ENCODE peak calls at places on chromosomes 6 and 20, in ten cellular contexts. M is A549, O is vagina, T is foreskin fibroblast, H is uterus, F is IMR-90, I is endodermal cell, E is HFF-Myc, W is cardiac fibroblast, S is pancreas. Q is an unnamed sample.

GRCh38 chr6:41187924-41188886 is 12.7 kb downstream of the TREML2 start:
- DNase-seq in M (no peak), S (no peak), T (no peak), I (no peak), E (no peak), H (no peak), W (no peak), F (no peak), O (no peak), Q (no peak)

GRCh38 chr20:63520594-63520938 is at the start of gene PPDPF:
- DNase-seq in M (peak), E (no peak), H (peak), O (no peak), F (peak), W (peak), S (peak), I (no peak), T (peak), Q (no peak)

GRCh38 chr6:123380257-123380656 is 256.5 kb downstream of the TRDN start:
- DNase-seq in S (no peak), E (no peak), F (no peak), T (no peak), I (peak), O (no peak), H (no peak), M (peak), W (peak), Q (peak)

GRCh38 chr6:18025591-18025990 is 38.2 kb upstream of the KIF13A start:
- DNase-seq in M (no peak), T (peak), W (no peak), I (no peak), H (no peak), F (peak), E (no peak), O (no peak), S (no peak), Q (no peak)

GRCh38 chr6:41735427-41736206 is at the start of gene TFEB:
- DNase-seq in I (peak), M (peak), F (peak), H (peak), O (no peak), W (peak), T (peak), E (peak), S (peak), Q (peak)

GRCh38 chr6:87092435-87092834 is 2.5 kb downstream of the CGA start:
- DNase-seq in W (no peak), O (no peak), S (no peak), I (no peak), H (no peak), E (no peak), F (no peak), T (no peak), M (no peak), Q (no peak)

GRCh38 chr6:40788661-40789111 is 201.5 kb upstream of the LRFN2 start:
- DNase-seq in E (no peak), F (no peak), S (peak), O (no peak), M (no peak), I (no peak), H (no peak), T (peak), W (no peak), Q (no peak)

GRCh38 chr20:63057133-63058117 is 50.7 kb upstream of the BHLHE23 start:
- DNase-seq in E (no peak), I (no peak), T (peak), F (no peak), M (no peak), O (no peak), W (peak), H (no peak), S (no peak), Q (no peak)

GRCh38 chr6:665403-666267 is 8.7 kb upstream of the HUS1B start:
- DNase-seq in T (no peak), F (no peak), S (no peak), O (no peak), M (no peak), I (no peak), W (no peak), E (no peak), H (no peak), Q (no peak)

GRCh38 chr6:129469070-129469662 is 240.8 kb downstream of the ARHGAP18 start:
- DNase-seq in T (peak), M (no peak), H (no peak), S (no peak), F (no peak), O (no peak), W (peak), E (no peak), I (no peak), Q (no peak)

GRCh38 chr6:149492798-149493165 is 8.0 kb upstream of the ZC3H12D start:
- DNase-seq in M (no peak), O (no peak), W (no peak), S (no peak), T (no peak), H (no peak), E (no peak), F (no peak), I (no peak), Q (no peak)

GRCh38 chr6:125511809-125512341 is 210.1 kb upstream of the HDDC2 start:
- DNase-seq in S (peak), M (peak), T (peak), I (no peak), W (peak), F (no peak), E (peak), O (no peak), H (no peak), Q (peak)

GRCh38 chr20:309841-310644 is 12.7 kb downstream of the ZCCHC3 start:
- DNase-seq in E (peak), O (no peak), W (peak), I (peak), M (peak), T (peak), F (peak), S (peak), H (peak), Q (peak)

GRCh38 chr6:28515676-28516075 is at the start of gene GPX6:
- DNase-seq in S (no peak), T (no peak), I (no peak), F (no peak), W (no peak), E (no peak), M (no peak), O (no peak), H (no peak), Q (no peak)

GRCh38 chr6:99995916-99996315 is 1.9 kb upstream of the MCHR2 start:
- DNase-seq in O (no peak), W (no peak), T (no peak), S (no peak), I (no peak), F (no peak), M (no peak), H (no peak), E (no peak), Q (no peak)

GRCh38 chr6:158879180-158879579 is 60.0 kb upstream of the EZR start:
- DNase-seq in E (no peak), W (peak), I (no peak), T (peak), H (no peak), M (no peak), O (no peak), F (no peak), S (no peak), Q (peak)

GRCh38 chr6:134345780-134346179 is 27.9 kb upstream of the SGK1 start:
- DNase-seq in M (no peak), F (no peak), W (peak), T (no peak), I (no peak), O (no peak), H (no peak), E (no peak), S (no peak), Q (no peak)

GRCh38 chr20:51700809-51701285 is 67.3 kb downstream of the ATP9A start:
- DNase-seq in W (peak), F (peak), M (peak), H (no peak), E (no peak), T (peak), O (no peak), I (peak), S (peak), Q (no peak)

GRCh38 chr6:127582777-127583462 is 5.9 kb downstream of the C6orf58 start:
- DNase-seq in S (no peak), F (peak), O (no peak), I (no peak), W (peak), T (peak), M (peak), H (no peak), E (no peak), Q (no peak)

GRCh38 chr6:157861814-157862213 is 38.8 kb downstream of the SNX9 start:
- DNase-seq in W (peak), E (no peak), M (peak), H (no peak), O (no peak), I (no peak), S (no peak), T (peak), F (peak), Q (no peak)

GRCh38 chr20:33947709-33948295 is 45.9 kb upstream of the RALY start:
- DNase-seq in S (peak), E (peak), F (peak), I (peak), O (no peak), T (peak), M (peak), W (peak), H (no peak), Q (peak)

GRCh38 chr6:2763876-2764540 is 1.2 kb upstream of the WRNIP1 start:
- DNase-seq in I (no peak), H (no peak), E (no peak), S (peak), F (no peak), T (no peak), M (peak), O (no peak), W (no peak), Q (no peak)
- H3K4me3 ChIP-seq in I (peak), H (peak), E (peak), S (no peak), F (peak), T (peak), M (peak), O (peak), W (peak), Q (peak)

DNA sequence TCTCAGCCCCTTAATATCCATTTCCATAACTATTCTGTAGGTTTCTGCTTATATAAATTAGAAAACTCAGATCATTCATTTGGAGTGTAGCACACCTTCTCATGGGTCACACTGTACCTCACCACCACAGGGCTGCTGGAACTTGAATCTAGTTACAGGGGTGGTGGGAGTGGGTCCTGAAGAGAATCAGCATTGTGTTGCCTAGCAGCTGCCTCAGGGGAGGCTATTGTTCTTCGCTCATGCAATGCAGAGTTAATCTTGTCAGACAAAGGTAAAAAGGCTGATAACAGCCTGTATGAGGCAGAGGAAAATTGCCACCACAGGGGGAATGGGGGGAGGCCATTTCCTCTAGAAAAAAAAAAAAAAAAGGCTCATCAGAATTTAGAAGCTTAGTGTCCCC is 496.0 kb upstream of the ADGRB3 start:
- DNase-seq in E (no peak), F (no peak), H (no peak), W (no peak), O (no peak), M (no peak), T (no peak), S (no peak), I (peak), Q (no peak)
- TF ChIP-seq CTCF in E (no peak), F (no peak), H (no peak), W (no peak), O (no peak), M (no peak), T (no peak), S (no peak), I (no peak), Q (no peak)

DNA sequence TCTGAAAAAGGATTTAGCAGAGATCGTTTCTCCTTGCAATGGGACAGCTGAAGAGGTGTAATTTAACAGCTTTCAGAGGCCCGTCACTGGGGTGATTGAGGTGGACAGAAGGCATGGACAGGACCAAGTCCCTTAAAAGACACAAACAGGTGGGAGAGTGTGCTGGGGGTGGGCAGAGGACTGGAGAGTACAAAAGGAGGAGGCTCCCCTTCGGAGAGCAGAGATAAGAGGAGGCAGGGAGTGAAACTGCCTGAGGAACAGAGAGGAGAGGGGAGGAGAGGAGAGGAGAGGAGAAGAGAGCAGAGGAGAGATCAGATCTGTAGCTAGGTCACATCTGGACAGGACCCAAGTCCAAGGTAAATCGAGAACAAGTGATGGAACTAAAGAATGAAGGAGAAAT is 48.6 kb upstream of the PKHD1 start:
- DNase-seq in O (no peak), T (no peak), F (no peak), W (no peak), M (no peak), E (no peak), I (no peak), S (no peak), H (no peak), Q (no peak)
- H3K4me3 ChIP-seq in O (no peak), T (no peak), F (no peak), W (no peak), M (no peak), E (no peak), I (no peak), S (no peak), H (no peak), Q (no peak)

GRCh38 chr6:166115609-166116008 is 52.0 kb downstream of the TBXT start:
- DNase-seq in H (no peak), S (no peak), M (no peak), F (no peak), T (no peak), E (no peak), I (no peak), W (no peak), O (no peak), Q (no peak)

GRCh38 chr6:166109608-166110007 is 58.0 kb downstream of the TBXT start:
- DNase-seq in F (no peak), O (no peak), T (no peak), H (no peak), E (no peak), S (no peak), I (no peak), W (no peak), M (no peak), Q (no peak)

GRCh38 chr6:166112580-166112979 is 55.1 kb downstream of the TBXT start:
- DNase-seq in H (no peak), I (no peak), T (peak), M (peak), F (peak), W (peak), O (no peak), S (no peak), E (no peak), Q (no peak)
- TF ChIP-seq CTCF in H (no peak), I (no peak), T (no peak), M (no peak), F (no peak), W (no peak), O (no peak), S (no peak), E (no peak), Q (no peak)

GRCh38 chr6:51910846-51911245 is 176.6 kb downstream of the PKHD1 start:
- DNase-seq in S (no peak), H (no peak), W (no peak), T (no peak), E (no peak), I (no peak), O (no peak), M (no peak), F (no peak), Q (no peak)
- H3K4me3 ChIP-seq in S (no peak), H (no peak), W (no peak), T (no peak), E (no peak), I (no peak), O (no peak), M (no peak), F (no peak), Q (no peak)

GRCh38 chr6:143333749-143334520 is 116.6 kb downstream of the ADAT2 start:
- DNase-seq in E (no peak), I (no peak), M (no peak), O (no peak), F (no peak), W (no peak), H (no peak), T (no peak), S (no peak), Q (no peak)

GRCh38 chr6:143339223-143339622 is 111.3 kb downstream of the ADAT2 start:
- DNase-seq in H (no peak), W (no peak), O (no peak), I (no peak), E (no peak), M (peak), T (peak), S (no peak), F (no peak), Q (no peak)

GRCh38 chr6:143335865-143336264 is 114.6 kb downstream of the ADAT2 start:
- DNase-seq in F (no peak), W (no peak), I (no peak), M (no peak), T (no peak), H (no peak), S (no peak), O (no peak), E (no peak), Q (no peak)

GRCh38 chr6:143336446-143337152 is 113.9 kb downstream of the ADAT2 start:
- DNase-seq in F (peak), H (no peak), S (no peak), T (peak), O (no peak), I (no peak), E (peak), M (no peak), W (peak), Q (no peak)

DNA sequence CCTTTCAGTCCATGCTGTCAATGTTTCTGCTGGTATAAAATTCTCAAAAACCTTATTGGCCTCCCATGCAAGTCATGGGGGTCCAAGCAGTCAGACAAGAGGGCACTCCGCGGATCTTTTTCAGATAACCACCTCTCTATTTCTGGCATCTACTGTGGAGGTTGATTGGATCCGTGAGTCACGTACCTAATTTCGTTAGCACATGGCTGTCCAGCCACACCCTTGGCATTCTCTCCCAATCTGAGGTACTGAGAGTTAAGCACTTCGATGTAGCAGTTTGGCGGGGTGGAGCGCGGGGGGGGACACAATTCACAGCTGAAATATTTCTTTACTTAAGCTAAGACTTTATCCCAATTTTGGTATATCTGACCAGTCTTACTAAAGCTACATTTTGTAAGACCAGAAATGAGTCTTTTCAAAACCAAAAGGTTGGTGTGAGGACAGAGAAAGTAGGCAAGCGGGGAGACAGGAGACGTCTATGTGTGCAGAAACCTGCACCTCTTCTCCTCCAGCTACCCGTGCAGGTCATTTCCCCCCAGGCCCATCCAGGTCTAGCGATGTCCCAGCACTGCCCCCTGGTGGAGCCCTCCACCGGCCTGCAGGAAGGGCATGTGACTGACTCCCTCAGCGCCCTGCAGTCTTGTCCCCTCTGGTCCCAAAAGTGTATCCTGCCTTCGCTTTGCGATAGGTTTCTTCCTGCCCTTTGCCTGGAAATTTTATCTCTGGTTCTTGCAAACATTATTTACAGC is 113.1 kb downstream of the ADAT2 start:
- DNase-seq in T (peak), F (peak), W (peak), S (peak), O (no peak), M (peak), I (peak), H (no peak), E (no peak), Q (no peak)
- TF ChIP-seq CTCF in T (peak), F (peak), W (peak), S (no peak), O (no peak), M (peak), I (peak), H (no peak), E (peak), Q (peak)

DNA sequence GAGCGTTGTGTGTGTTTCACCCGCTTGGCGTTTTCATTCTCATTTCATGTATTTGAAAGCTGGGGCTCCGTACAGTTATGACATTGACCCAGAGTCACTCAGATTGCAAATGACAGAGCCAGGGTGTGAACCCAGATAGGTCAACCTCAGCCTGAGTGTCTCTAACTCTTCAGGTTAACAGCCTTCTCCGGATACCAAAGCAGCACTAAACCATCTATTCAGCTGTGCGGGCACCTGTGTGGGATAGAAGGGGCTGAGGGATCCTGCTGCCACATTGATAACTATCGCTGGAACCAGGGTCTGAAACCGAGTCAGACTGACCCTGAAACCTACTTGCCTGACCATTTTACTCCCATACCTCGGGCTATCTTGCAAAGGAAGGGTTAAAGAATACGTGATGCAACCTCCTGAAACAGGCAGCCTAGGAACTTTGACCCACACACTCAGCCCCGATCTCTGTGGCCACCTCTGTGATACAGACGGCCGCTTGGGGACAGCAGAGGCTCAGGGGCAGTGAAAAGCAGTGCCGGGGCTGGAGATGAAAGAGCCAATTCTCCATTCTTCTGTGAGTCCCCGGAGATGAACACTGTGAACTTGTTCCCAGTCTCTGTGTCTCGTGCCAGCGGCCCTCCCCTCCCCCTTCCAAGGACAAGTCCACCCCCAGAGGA is 233.5 kb upstream of the QKI start:
- DNase-seq in T (peak), F (no peak), S (peak), M (peak), I (peak), E (no peak), O (no peak), H (peak), W (peak), Q (no peak)
- H3K4me3 ChIP-seq in T (no peak), F (no peak), S (no peak), M (no peak), I (no peak), E (no peak), O (no peak), H (no peak), W (no peak), Q (no peak)

GRCh38 chr6:23659125-23659524 is 466.9 kb upstream of the NRSN1 start:
- DNase-seq in H (no peak), M (peak), W (peak), I (peak), F (peak), O (no peak), T (peak), S (no peak), E (no peak), Q (no peak)
- TF ChIP-seq CTCF in H (peak), M (no peak), W (no peak), I (peak), F (peak), O (no peak), T (no peak), S (peak), E (no peak), Q (peak)

GRCh38 chr20:49288250-49288751 is 10.4 kb upstream of the ZNFX1 start:
- DNase-seq in W (no peak), S (no peak), I (peak), M (no peak), E (no peak), T (no peak), F (no peak), O (no peak), H (no peak), Q (no peak)

GRCh38 chr20:49285233-49285668 is 7.4 kb upstream of the ZNFX1 start:
- DNase-seq in S (no peak), T (peak), O (no peak), E (no peak), H (no peak), I (peak), W (no peak), F (no peak), M (no peak), Q (no peak)

GRCh38 chr20:49285813-49286494 is 8.1 kb upstream of the ZNFX1 start:
- DNase-seq in W (no peak), M (no peak), E (no peak), O (no peak), S (no peak), F (no peak), I (peak), H (no peak), T (peak), Q (no peak)

GRCh38 chr20:49287555-49288249 is 9.8 kb upstream of the ZNFX1 start:
- DNase-seq in I (peak), T (peak), E (no peak), M (no peak), H (no peak), S (no peak), F (peak), W (peak), O (no peak), Q (no peak)

GRCh38 chr20:49286689-49287551 is 9.1 kb upstream of the ZNFX1 start:
- DNase-seq in W (peak), F (peak), H (no peak), M (peak), O (no peak), I (peak), S (no peak), T (peak), E (no peak), Q (no peak)
- H3K4me3 ChIP-seq in W (no peak), F (no peak), H (no peak), M (peak), O (no peak), I (peak), S (no peak), T (no peak), E (peak), Q (no peak)

Q was measured in retinal pigment epithelial cell.